ENCODE peak calls at places on chromosomes 7 and 10, in seven cellular contexts. F is activated CD4-positive, alpha-beta memory T cell treated with anti-CD3 and anti-CD28 coated beads, Interleukin-2, amount 10 ng/mL, durations not matched to agents 7 days and 5 days; Y is NCI-H2081; L is C1 segment of cervical spinal cord; C is caudate nucleus; K is EL; E is stimulated activated CD4-positive, alpha-beta T cell treated with anti-CD3 and anti-CD28 coated beads, Interleukin-4, amount 100 ng/mL, for 4 hours. O is an unnamed sample.

GRCh38 chr7:39271386-39271785 is 293.7 kb downstream of the POU6F2 start:
- DNase-seq in F (no peak), E (no peak), C (no peak), K (peak; percentile 5), Y (peak; percentile 81), L (no peak), O (no peak)

GRCh38 chr7:110948280-110948679 is 142.6 kb upstream of the LRRN3 start:
- DNase-seq in C (no peak), E (no peak), L (no peak), F (no peak), Y (no peak), K (no peak), O (no peak)

GRCh38 chr10:12510566-12510965 is 161.2 kb downstream of the CAMK1D start:
- DNase-seq in Y (no peak), K (no peak), F (no peak), E (no peak), L (no peak), C (no peak), O (no peak)

GRCh38 chr7:30445770-30446169 is 32.8 kb downstream of the NOD1 start:
- DNase-seq in C (no peak), F (peak; percentile 70), L (peak; percentile 44), E (peak; percentile 60), K (peak; percentile 36), Y (no peak), O (peak; percentile 72)

GRCh38 chr10:88791924-88792323 is 10.6 kb upstream of the LIPM start:
- DNase-seq in Y (peak; percentile 0), L (no peak), F (no peak), C (no peak), K (peak; percentile 38), E (no peak), O (no peak)

GRCh38 chr10:123043409-123043925 is 34.7 kb downstream of the ACADSB start:
- DNase-seq in F (peak; percentile 59), L (peak; percentile 26), E (peak; percentile 21), K (peak; percentile 57), C (no peak), Y (peak; percentile 53), O (peak; percentile 19)

GRCh38 chr7:46759711-46760480 is 822.0 kb downstream of the TNS3 start:
- DNase-seq in Y (no peak), C (no peak), L (no peak), F (no peak), E (no peak), K (peak; percentile 53), O (no peak)

GRCh38 chr7:28155019-28155660 is 25.5 kb downstream of the JAZF1 start:
- DNase-seq in C (no peak), K (peak; percentile 25), F (no peak), E (no peak), L (no peak), Y (no peak), O (no peak)